ENCODE peak calls at places on chromosomes 7 and 10, in five cellular contexts. G is transverse colon, O is tibial artery, J is neural progenitor cell, M is cardiac muscle cell. B is an unnamed sample.

GRCh38 chr7:8177109-8177933 is 84.6 kb downstream of the ICA1 start:
- DNase-seq in J (no peak), M (no peak), O (no peak), G (no peak), B (no peak)

GRCh38 chr10:20912969-20913368 is 15.9 kb upstream of the NEBL start:
- DNase-seq in O (no peak), M (no peak), G (no peak), J (no peak), B (no peak)

GRCh38 chr7:3106353-3106752 is 62.7 kb upstream of the CARD11 start:
- DNase-seq in G (no peak), J (no peak), O (no peak), M (no peak), B (no peak)

GRCh38 chr10:97891497-97892167 is 42.0 kb downstream of the GOLGA7B start:
- DNase-seq in G (no peak), J (no peak), O (no peak), M (no peak), B (no peak)

GRCh38 chr10:86367339-86367951 is 850 bp upstream of the GRID1 start:
- DNase-seq in O (peak), J (peak), M (peak), G (no peak), B (no peak)

GRCh38 chr7:4762121-4763055 is 13.0 kb upstream of the AP5Z1 start:
- DNase-seq in M (no peak), J (no peak), G (no peak), O (no peak), B (no peak)

GRCh38 chr7:23431596-23432284 is 38.6 kb downstream of the IGF2BP3 start:
- DNase-seq in O (no peak), J (no peak), M (peak), G (no peak), B (no peak)

GRCh38 chr7:8751557-8752231 is 318.3 kb downstream of the NXPH1 start:
- DNase-seq in G (peak), M (no peak), O (no peak), J (no peak), B (no peak)

GRCh38 chr10:117818696-117819095 is 228.0 kb downstream of the RAB11FIP2 start:
- DNase-seq in O (no peak), M (no peak), J (no peak), G (no peak), B (no peak)

GRCh38 chr7:99407849-99408346 is 499 bp downstream of the PDAP1 start:
- DNase-seq in O (peak), G (peak), J (peak), M (peak), B (peak)

DNA sequence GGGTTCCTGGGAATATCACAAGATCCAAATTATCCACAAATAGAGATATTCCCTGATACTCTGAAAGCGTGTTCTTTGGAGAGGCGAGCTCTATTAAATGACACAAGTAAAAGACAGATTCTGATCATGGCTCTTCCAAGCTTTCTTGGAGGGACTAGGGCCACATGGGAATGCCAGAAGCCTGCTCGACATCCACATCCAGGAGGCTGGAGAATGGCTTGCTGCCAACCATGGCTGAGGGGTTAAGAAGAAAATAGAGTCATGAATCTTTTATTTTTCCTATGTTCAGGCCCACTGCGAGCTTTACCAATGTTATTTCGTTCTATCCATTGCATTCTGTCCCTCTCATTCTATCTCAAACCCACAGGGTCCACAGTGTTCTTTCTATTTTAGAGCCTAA is 1018.0 kb upstream of the CELF2 start:
- DNase-seq in O (no peak), J (no peak), G (no peak), M (no peak), B (no peak)
- TF ChIP-seq CTCF in O (no peak), J (no peak), G (no peak), M (no peak), B (no peak)

DNA sequence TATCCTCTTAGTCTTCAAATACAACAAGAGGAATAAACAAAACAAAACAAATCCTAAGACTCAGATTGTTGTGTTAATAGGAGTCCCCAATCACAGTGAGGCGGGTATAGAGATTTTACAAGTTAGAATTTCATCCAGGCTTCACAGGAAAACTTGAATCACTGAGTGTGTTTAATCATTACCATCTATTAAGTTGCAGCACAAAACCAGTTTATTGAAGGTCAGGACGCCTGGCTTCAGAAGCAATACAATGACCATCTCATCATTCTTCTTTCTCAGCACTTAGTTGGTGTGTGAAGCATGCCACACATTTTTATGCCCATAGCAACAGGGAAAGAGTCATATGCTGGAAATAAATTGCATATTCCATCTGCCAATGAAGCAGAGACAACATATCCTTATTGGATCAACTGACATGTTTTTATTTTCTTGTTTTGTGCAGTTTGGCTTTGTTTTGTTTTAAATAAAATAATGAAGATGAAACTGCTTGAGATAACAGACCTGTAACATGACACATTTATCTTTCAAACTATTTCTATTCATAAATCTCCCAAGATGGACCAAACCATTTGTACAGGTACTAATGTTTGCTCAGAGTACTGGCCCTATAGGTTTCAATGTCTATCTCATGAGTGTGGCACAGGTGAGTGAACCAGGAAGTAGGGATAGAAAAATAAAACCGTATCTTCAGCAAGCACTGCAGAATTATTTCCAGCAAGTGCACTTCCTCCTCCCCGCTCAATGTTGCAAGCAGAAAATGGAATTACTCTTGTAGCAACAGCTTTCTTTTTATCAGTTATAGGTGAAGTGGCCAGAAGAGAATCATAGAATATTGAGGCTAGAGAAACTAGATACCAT is 40.4 kb downstream of the TAC1 start:
- DNase-seq in J (no peak), O (no peak), G (no peak), M (no peak), B (no peak)
- H3K27ac ChIP-seq in J (no peak), O (no peak), G (peak), M (no peak), B (no peak)

GRCh38 chr7:153400735-153401593 is 641.4 kb downstream of the ACTR3B start:
- DNase-seq in O (no peak), J (no peak), M (no peak), G (no peak), B (no peak)

GRCh38 chr7:153404124-153404523 is 644.6 kb downstream of the ACTR3B start:
- DNase-seq in M (no peak), J (no peak), O (no peak), G (no peak), B (no peak)

GRCh38 chr7:153404781-153405279 is 645.3 kb downstream of the ACTR3B start:
- DNase-seq in M (no peak), G (no peak), O (no peak), J (no peak), B (no peak)

GRCh38 chr7:153401795-153402720 is 642.5 kb downstream of the ACTR3B start:
- DNase-seq in G (no peak), O (no peak), M (no peak), J (no peak), B (no peak)

GRCh38 chr7:153402721-153403541 is 643.4 kb downstream of the ACTR3B start:
- DNase-seq in J (no peak), G (no peak), O (no peak), M (no peak), B (no peak)
- TF ChIP-seq CTCF in J (no peak), G (no peak), O (no peak), M (no peak), B (no peak)

GRCh38 chr10:73841526-73842285 is 30.3 kb upstream of the NDST2 start:
- DNase-seq in J (no peak), M (no peak), O (no peak), G (no peak), B (no peak)
- H3K27ac ChIP-seq in J (no peak), M (no peak), O (no peak), G (no peak), B (no peak)

GRCh38 chr7:28615091-28615490 is 202.8 kb downstream of the CREB5 start:
- DNase-seq in M (no peak), G (no peak), J (peak), O (no peak), B (no peak)
- TF ChIP-seq CTCF in M (no peak), G (no peak), J (peak), O (no peak), B (peak)

B was measured in brain microvascular endothelial cell.